ENCODE peak calls at places on chromosomes 16 and 17, in five cellular contexts. O, S, U, V and Q are unnamed samples.
A peak's percentile ranks its signal among the peaks of the same experiment; 100 is the strongest.

GRCh38 chr17:44557653-44558285 is 485 bp downstream of the FZD2 start:
- DNase-seq in U (no peak), V (no peak), O (no peak), S (peak; percentile 36), Q (peak; percentile 69)

GRCh38 chr16:27840311-27841060 is 223.0 kb downstream of the GSG1L start:
- DNase-seq in O (no peak), V (no peak), S (no peak), U (no peak), Q (peak; percentile 35)

GRCh38 chr17:199195-199604 is 17.8 kb upstream of the DOC2B start:
- DNase-seq in O (no peak), S (no peak), V (no peak), U (no peak), Q (no peak)

GRCh38 chr17:2068589-2069051 is 13.7 kb downstream of the HIC1 start:
- DNase-seq in V (no peak), O (no peak), U (no peak), S (no peak), Q (no peak)

GRCh38 chr17:2090804-2091534 is 36.1 kb downstream of the HIC1 start:
- DNase-seq in O (peak; percentile 29), U (peak; percentile 86), V (no peak), S (no peak), Q (peak; percentile 77)

GRCh38 chr17:61599608-61600007 is 8.6 kb upstream of the NACA2 start:
- DNase-seq in U (no peak), V (no peak), S (no peak), O (no peak), Q (no peak)

GRCh38 chr16:20074089-20074956 is 633 bp upstream of the GPR139 start:
- DNase-seq in O (no peak), V (no peak), U (no peak), S (no peak), Q (no peak)

GRCh38 chr17:55421179-55421934 is at the start of gene MMD:
- DNase-seq in U (peak; percentile 45), V (no peak), S (no peak), O (no peak), Q (no peak)

GRCh38 chr16:28924399-28924761 is 658 bp downstream of the RABEP2 start:
- DNase-seq in U (no peak), O (no peak), V (no peak), S (no peak), Q (no peak)
- TF ChIP-seq CTCF in U (no peak), O (no peak), V (no peak), S (peak; percentile 39), Q (no peak)

DNA sequence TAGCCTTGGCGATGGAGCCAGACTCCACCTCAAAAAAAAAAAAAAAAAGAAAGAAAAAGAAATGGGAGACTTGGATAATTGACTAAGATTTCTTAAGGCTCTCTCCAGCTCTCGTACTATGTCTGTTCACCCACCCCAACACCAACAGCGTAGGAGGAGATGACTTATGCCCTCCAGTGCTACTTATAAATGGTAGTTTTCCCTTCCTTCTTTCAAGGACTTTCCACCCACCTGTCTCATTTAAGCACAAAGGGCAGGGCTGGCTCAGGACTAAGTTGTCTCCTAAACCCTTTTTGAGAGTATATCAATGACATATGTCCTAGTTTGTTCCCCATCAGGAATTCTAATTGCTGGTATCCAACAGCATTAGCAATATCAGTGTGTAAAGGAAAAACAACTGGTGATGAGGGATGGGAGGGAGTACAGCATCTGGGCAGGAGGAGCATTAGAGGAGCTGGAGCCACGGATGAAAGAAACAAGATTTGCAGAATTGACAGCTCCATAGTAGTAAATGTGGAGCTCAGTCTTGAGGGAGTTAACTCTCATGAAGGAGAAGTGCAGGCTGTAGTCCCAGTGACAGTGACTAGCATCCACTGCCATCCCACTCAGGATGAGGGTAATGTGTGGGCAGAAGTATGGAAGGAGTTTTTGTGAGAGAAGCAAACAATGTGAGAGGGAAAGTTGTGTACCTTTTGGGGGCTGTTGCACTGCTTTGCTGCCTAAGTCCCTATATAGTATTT is 17.2 kb downstream of the UBE2Z start:
- DNase-seq in S (no peak), U (no peak), O (no peak), V (no peak), Q (no peak)
- H3K27ac ChIP-seq in S (no peak overlapping the region), U (no peak overlapping the region), O (no peak overlapping the region), V (no peak overlapping the region), Q (no peak overlapping the region)

GRCh38 chr17:74045608-74046007 is 157.9 kb upstream of the RPL38 start:
- DNase-seq in O (no peak), V (no peak), S (no peak), U (no peak), Q (no peak)
- TF ChIP-seq CTCF in O (no peak), V (no peak), S (no peak), U (no peak), Q (no peak)

GRCh38 chr17:43532581-43532980 is 13.6 kb downstream of the ETV4 start:
- DNase-seq in U (no peak), S (no peak), V (no peak), O (peak; percentile 27), Q (no peak)

GRCh38 chr17:43530303-43531081 is 15.6 kb downstream of the ETV4 start:
- DNase-seq in S (peak; percentile 41), U (peak; percentile 85), O (peak; percentile 27), V (no peak), Q (peak; percentile 35)

GRCh38 chr17:43529977-43530302 is 16.2 kb downstream of the ETV4 start:
- DNase-seq in U (no peak), V (no peak), O (peak; percentile 1), S (no peak), Q (no peak)

GRCh38 chr17:43531955-43532354 is 14.2 kb downstream of the ETV4 start:
- DNase-seq in O (peak; percentile 4), U (no peak), S (no peak), V (no peak), Q (no peak)

DNA sequence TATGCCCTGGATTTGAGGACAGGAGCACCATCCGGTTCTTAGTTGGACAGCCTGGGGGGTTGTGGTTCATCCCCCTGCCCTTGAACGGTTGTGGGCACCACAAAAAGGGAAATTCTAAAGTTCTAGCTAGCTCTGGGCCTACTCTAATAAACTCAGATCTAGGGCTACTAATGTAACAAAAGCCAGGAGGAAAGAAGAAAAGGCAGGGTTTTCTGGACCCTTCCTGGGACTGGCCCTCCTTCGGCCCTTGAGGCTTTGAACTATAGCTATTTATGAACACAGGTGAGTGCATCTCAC is 15.1 kb downstream of the ETV4 start:
- DNase-seq in O (no peak), S (no peak), V (no peak), U (no peak), Q (no peak)
- H3K27ac ChIP-seq in O (no peak overlapping the region), S (no peak overlapping the region), V (peak overlapping the region; percentile 40), U (peak overlapping the region; percentile 66), Q (no peak overlapping the region)

GRCh38 chr16:3748307-3748706 is 31.0 kb upstream of the TRAP1 start:
- DNase-seq in V (no peak), U (no peak), O (no peak), S (no peak), Q (no peak)
- TF ChIP-seq CTCF in V (no peak), U (no peak), O (no peak), S (no peak), Q (no peak)